ENCODE peak calls at places on chromosome 22, in eight cellular contexts. P is A549, Q is K562, N is tibial nerve, F is suprapubic skin, I is transverse colon, T is stomach, V is ovary. X is an unnamed sample. For H3K4me1, the result is how much of the 10 kb centered on the place peaks cover.

GRCh38 chr22:24758164-24758799 is 16.2 kb downstream of the PIWIL3 start:
- DNase-seq in F (no peak), P (peak), I (peak), Q (peak), N (peak), V (peak), T (peak), X (no peak)

GRCh38 chr22:49715450-49715849 is 112.2 kb downstream of the BRD1 start:
- DNase-seq in F (no peak), T (no peak), P (no peak), I (no peak), V (no peak), Q (no peak), N (no peak), X (no peak)

GRCh38 chr22:25563757-25564319 is 637 bp upstream of the GRK3 start:
- DNase-seq in N (peak), I (peak), P (no peak), Q (no peak), T (no peak), F (no peak), V (peak), X (no peak)

GRCh38 chr22:41001722-41002122 is 50.5 kb downstream of the RBX1 start:
- DNase-seq in Q (peak), I (no peak), N (no peak), F (no peak), P (no peak), T (no peak), V (no peak), X (no peak)

GRCh38 chr22:22934543-22935055 is 47.0 kb downstream of the IGLL5 start:
- DNase-seq in P (no peak), F (no peak), T (no peak), I (no peak), N (no peak), Q (peak), V (no peak), X (no peak)

GRCh38 chr22:48953103-48953720 is 874.5 kb downstream of the BRD1 start:
- DNase-seq in I (no peak), T (no peak), F (no peak), Q (no peak), N (no peak), P (no peak), V (no peak), X (no peak)

GRCh38 chr22:42939941-42940653 is 74.9 kb downstream of the PACSIN2 start:
- DNase-seq in T (peak), Q (no peak), N (no peak), I (peak), F (no peak), P (peak), V (no peak), X (no peak)

GRCh38 chr22:29225422-29226090 is 19.9 kb downstream of the EMID1 start:
- DNase-seq in V (no peak), P (no peak), T (no peak), I (peak), Q (no peak), F (no peak), N (peak), X (peak)

GRCh38 chr22:42018224-42018623 is 19.6 kb downstream of the WBP2NL start:
- DNase-seq in Q (no peak), V (no peak), F (no peak), I (no peak), P (no peak), N (no peak), T (no peak), X (no peak)

GRCh38 chr22:23075050-23075449 is 4.7 kb downstream of the GNAZ start:
- DNase-seq in I (no peak), Q (no peak), V (no peak), F (no peak), N (no peak), T (no peak), P (no peak), X (no peak)

GRCh38 chr22:33325232-33326004 is 267.2 kb upstream of the SYN3 start:
- DNase-seq in T (no peak), I (no peak), Q (no peak), V (no peak), F (no peak), N (no peak), P (no peak), X (no peak)

GRCh38 chr22:48449466-48450187 is 1378.0 kb downstream of the BRD1 start:
- DNase-seq in V (no peak), N (no peak), Q (no peak), P (no peak), I (no peak), F (no peak), T (no peak), X (peak)

GRCh38 chr22:23137905-23138520 is 3.8 kb downstream of the RSPH14 start:
- DNase-seq in Q (no peak), T (no peak), N (no peak), I (peak), F (no peak), V (no peak), P (no peak), X (no peak)

GRCh38 chr22:42945736-42946135 is 69.2 kb downstream of the PACSIN2 start:
- DNase-seq in F (no peak), Q (no peak), I (no peak), V (no peak), N (no peak), P (no peak), T (no peak), X (no peak)

GRCh38 chr22:22750335-22751042 is 106.1 kb downstream of the GGTLC2 start:
- DNase-seq in V (no peak), P (no peak), I (no peak), F (no peak), Q (no peak), N (no peak), T (no peak), X (no peak)

GRCh38 chr22:31178859-31179258 is 18.9 kb downstream of the RNF185 start:
- DNase-seq in F (no peak), Q (no peak), N (no peak), V (no peak), T (no peak), I (no peak), P (no peak), X (no peak)

GRCh38 chr22:26487996-26488395 is 4.3 kb downstream of the SRRD start:
- DNase-seq in Q (no peak), I (no peak), T (no peak), V (no peak), F (no peak), P (no peak), N (no peak), X (no peak)

GRCh38 chr22:30649430-30650007 is 13.9 kb downstream of the SLC35E4 start:
- DNase-seq in T (peak), F (no peak), Q (peak), V (no peak), P (no peak), N (no peak), I (peak), X (no peak)

GRCh38 chr22:26585104-26585790 is 4.7 kb downstream of the TPST2 start:
- DNase-seq in V (peak), Q (no peak), P (no peak), I (no peak), N (no peak), T (peak), F (no peak), X (no peak)

GRCh38 chr22:19038728-19039447 is 83.3 kb downstream of the DGCR2 start:
- DNase-seq in T (no peak), N (no peak), Q (no peak), P (no peak), I (no peak), F (no peak), V (no peak), X (peak)

GRCh38 chr22:26127126-26127525 is 42.1 kb upstream of the SEZ6L start:
- DNase-seq in F (no peak), V (no peak), P (no peak), I (no peak), N (no peak), T (no peak), Q (no peak), X (no peak)

GRCh38 chr22:25495286-25495685 is 69.2 kb upstream of the GRK3 start:
- DNase-seq in F (no peak), V (no peak), I (no peak), Q (no peak), P (no peak), N (no peak), T (no peak), X (no peak)

GRCh38 chr22:49010086-49010863 is 817.4 kb downstream of the BRD1 start:
- DNase-seq in I (no peak), T (peak), F (no peak), Q (no peak), N (no peak), V (no peak), P (no peak), X (no peak)

GRCh38 chr22:20456722-20457076 is 19.1 kb upstream of the SCARF2 start:
- DNase-seq in I (no peak), Q (no peak), N (no peak), P (no peak), T (no peak), V (no peak), F (no peak), X (no peak)

GRCh38 chr22:20457506-20458240 is 20.0 kb upstream of the SCARF2 start:
- DNase-seq in P (no peak), T (no peak), N (no peak), V (no peak), Q (no peak), I (no peak), F (no peak), X (no peak)

GRCh38 chr22:20459152-20459542 is 21.5 kb upstream of the SCARF2 start:
- DNase-seq in V (no peak), I (no peak), P (no peak), F (no peak), T (no peak), Q (no peak), N (no peak), X (no peak)

GRCh38 chr22:20458530-20459151 is 21.0 kb upstream of the SCARF2 start:
- DNase-seq in T (no peak), Q (no peak), P (no peak), F (no peak), N (no peak), V (no peak), I (no peak), X (no peak)

GRCh38 chr22:20459862-20460261 is 22.2 kb upstream of the SCARF2 start:
- DNase-seq in P (no peak), T (no peak), N (no peak), Q (no peak), I (no peak), V (no peak), F (no peak), X (no peak)
- TF ChIP-seq EP300 in P (no peak), T (no peak), N (no peak), Q (no peak), I (no peak), V (no peak), F (no peak), X (no peak)

GRCh38 chr22:45961679-45962430 is 15.1 kb downstream of the WNT7B start:
- DNase-seq in Q (no peak), I (no peak), F (no peak), T (no peak), N (no peak), P (no peak), V (no peak), X (no peak)
- H3K4me1 ChIP-seq in Q (under half), I (under half), F (under half), T (under half), N (under half), P (half or more), V (under half), X (under half)

DNA sequence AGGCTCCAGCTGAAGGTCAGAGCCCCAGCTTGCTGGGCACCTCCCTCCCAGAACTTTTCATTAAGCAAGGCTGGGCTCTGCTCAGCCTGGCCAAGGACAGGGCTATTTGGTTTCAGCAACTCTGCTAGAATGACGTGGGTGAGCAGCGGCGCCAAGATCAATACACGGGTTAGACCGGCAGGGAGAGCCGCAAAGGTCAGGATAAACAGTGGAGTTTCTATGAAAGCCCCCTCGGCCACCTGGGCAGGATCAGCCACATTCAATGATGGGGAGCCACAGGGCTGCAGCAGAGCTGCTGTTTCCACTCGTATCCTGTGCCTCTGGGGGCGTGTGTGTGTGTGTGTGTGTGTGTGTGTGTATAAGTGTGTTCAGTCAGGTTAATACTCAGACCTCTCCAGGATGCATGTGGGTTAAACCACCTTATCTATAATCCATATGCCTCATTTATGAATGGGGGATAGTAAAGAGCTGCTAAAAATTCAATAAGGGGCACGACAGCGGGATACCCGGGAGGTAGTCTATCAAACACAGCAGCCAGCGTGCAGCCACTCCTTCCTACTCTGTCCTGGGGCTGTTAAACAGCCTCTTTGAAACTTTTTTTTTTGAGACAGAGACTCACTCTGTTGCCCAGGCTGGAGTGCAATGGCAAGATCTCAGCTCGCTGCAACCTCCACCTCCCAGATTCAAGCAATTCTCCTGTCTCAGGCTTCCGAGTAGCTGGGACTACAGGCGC is 34.8 kb downstream of the MYH9 start:
- DNase-seq in F (no peak), V (peak), T (peak), Q (no peak), N (peak), I (no peak), P (no peak), X (no peak)
- TF ChIP-seq EP300 in F (no peak), V (no peak), T (no peak), Q (no peak), N (peak), I (no peak), P (peak), X (no peak)

DNA sequence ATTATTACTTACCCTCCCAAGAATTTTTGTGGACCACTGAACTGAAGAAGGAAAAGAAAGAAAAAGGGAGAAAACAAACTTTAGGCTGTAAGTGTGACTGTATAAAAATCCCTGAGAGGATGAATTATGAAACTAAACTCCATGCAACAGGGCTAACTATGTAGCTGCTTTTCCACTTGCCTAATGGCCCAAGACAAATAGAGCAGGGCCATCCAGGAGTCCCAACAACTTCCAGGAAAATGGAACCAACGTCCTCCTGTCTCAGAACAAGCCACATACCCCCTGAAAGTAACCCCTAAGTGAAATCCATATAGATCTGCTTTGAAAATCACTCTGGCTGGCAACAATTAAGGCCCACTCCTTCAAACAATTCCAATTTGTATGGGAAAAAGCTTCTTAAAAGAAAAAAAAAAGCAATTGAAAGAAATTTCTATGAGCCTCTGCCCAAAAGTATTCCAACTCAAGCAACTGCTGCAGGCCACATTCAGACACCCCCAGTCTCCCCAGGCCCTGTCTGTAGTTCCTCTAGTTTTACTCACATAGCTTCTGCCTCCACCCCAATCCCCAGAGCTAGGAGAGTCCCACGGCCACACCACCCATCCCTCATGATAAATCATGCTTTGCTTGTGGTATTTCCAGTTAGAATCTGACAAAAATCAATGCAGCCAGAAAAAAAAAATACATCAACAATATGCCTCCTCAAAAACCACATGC is 12.7 kb downstream of the RBFOX2 start:
- DNase-seq in Q (no peak), V (no peak), T (no peak), F (no peak), N (no peak), I (no peak), P (no peak), X (no peak)
- H3K4me1 ChIP-seq in Q (under half), V (under half), T (under half), F (under half), N (under half), I (under half), P (under half), X (under half)

DNA sequence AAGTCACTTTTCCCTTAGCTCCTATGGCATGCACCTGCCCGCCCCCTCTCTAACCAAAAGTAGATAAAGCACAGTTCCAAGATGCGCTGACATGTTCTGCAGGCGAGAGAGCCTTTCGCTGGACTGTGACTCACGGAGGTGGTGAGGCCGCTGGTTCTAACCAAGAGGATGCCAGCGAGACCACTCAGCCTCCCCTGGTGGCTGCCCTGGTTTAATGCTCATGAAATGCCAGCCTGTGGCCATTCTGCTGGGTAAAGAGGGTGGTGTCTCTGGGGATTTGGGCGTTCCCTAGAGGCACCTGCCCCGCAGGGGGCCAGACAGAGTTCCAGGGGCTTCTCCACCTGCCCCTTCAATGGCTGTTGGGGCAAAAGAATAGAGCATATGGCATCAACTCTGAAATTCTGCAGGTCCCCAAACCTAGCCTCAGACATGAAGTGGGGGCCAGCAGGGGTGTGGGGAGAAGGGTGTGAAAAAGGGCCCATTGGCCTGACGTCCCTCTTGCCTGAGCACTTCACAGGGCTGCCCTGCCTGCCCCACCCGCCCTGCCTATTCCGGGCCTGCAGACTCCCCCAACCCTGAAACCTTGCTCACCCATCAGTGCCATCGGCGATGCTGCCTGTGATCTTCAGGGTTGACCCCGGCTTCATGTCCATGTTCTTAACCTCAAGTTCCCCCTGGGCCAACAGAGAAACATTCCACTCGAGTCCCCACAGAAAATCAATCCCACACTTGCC is 8.5 kb downstream of the LGALS2 start:
- DNase-seq in P (peak), F (no peak), Q (no peak), I (no peak), V (no peak), N (no peak), T (no peak), X (no peak)
- TF ChIP-seq EP300 in P (no peak), F (no peak), Q (no peak), I (no peak), V (no peak), N (no peak), T (no peak), X (no peak)

GRCh38 chr22:36439481-36440271 is 41.8 kb downstream of the TXN2 start:
- DNase-seq in V (peak), I (peak), Q (peak), P (peak), T (no peak), F (no peak), N (no peak), X (no peak)

GRCh38 chr22:36440429-36441002 is 40.9 kb downstream of the TXN2 start:
- DNase-seq in F (no peak), Q (no peak), I (no peak), P (no peak), N (no peak), T (no peak), V (no peak), X (no peak)

GRCh38 chr22:36442506-36443197 is 38.8 kb downstream of the TXN2 start:
- DNase-seq in F (no peak), V (no peak), I (peak), T (no peak), Q (no peak), P (no peak), N (no peak), X (no peak)

GRCh38 chr22:36445158-36445668 is 36.2 kb downstream of the TXN2 start:
- DNase-seq in N (no peak), F (no peak), Q (peak), V (peak), T (no peak), P (no peak), I (no peak), X (no peak)

DNA sequence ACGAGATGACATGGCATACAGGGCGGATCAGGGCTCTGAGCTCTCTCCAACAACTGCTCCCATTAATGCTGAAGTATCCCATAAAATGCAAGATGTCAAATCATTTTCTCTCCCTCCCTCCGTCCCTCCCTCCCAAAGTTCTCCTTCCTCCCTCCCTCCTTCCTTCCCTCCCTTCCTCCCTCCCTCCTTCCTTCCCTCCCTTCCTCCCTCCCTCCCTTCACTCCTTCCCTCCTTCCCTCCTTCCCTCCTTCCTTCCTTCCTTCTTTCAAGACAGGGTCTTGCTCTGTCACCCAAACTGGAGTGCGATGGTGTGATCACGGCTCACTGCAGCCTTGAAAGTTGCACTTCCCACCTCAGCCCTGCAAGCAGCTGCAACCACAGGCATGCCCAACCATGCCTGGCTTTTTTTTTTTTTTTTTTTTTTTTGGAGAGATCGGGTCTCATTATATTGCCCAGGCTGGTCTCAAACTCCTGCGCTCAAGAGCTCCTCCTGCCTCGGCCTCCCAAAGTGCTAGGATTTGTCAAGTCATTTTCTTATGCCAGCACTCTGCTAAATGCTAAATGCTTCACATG is 38.2 kb downstream of the TXN2 start:
- DNase-seq in N (no peak), I (no peak), P (no peak), T (no peak), F (no peak), V (no peak), Q (no peak), X (no peak)
- H3K4me1 ChIP-seq in N (under half), I (under half), P (under half), T (under half), F (under half), V (under half), Q (under half), X (under half)

DNA sequence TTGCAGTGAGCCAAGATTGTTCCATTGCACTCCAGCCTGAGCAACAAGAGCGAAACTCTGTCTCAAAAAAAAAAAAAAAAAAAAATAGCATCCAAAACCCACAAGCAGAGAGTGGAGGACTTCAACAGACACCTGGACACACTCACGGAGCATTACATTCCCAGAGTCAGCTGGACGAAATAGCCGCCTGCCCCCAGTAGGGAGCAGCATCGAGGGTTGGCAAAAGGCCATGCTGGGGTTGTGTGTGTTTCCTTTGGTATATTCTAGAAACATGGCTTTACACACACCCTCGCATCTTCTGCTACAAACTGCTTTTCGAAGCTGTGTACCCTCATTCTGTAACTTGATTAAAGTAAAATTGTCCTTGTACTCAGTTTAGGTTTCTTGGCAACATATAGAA is 5.3 kb downstream of the ADA2 start:
- DNase-seq in T (peak), I (peak), P (no peak), N (peak), F (no peak), V (no peak), Q (peak), X (no peak)
- TF ChIP-seq EP300 in T (no peak), I (no peak), P (no peak), N (no peak), F (no peak), V (no peak), Q (no peak), X (no peak)

GRCh38 chr22:44024288-44024908 is at the start of gene PARVB:
- DNase-seq in T (no peak), F (no peak), P (no peak), V (peak), N (no peak), Q (peak), I (peak), X (peak)
- H3K4me1 ChIP-seq in T (under half), F (under half), P (under half), V (under half), N (under half), Q (half or more), I (under half), X (half or more)